ENCODE peak calls at places on chromosome 17, in nine cellular contexts. One of them, this sample, is unnamed.

GRCh38 chr17:57940653-57941329 is 14.4 kb downstream of the CUEDC1 start:
- DNase-seq in H7: no peak
- DNase-seq in right lobe of liver: no peak
- DNase-seq in Caki2: no peak
- DNase-seq in activated effector memory CD4-positive, alpha-beta T cell treated with Interleukin-2 at 50 U/mL for 16 hours: no peak
- DNase-seq in tibial artery: no peak
- DNase-seq in stimulated activated CD4-positive, alpha-beta T cell treated with anti-CD3 and anti-CD28 coated beads, Interleukin-1b, Interleukin-23, amount 100 ng/mL, for 24 hours: no peak
- DNase-seq in fibroblast of lung: no peak
- DNase-seq in aorta: no peak
- DNase-seq in this sample: no peak

GRCh38 chr17:80889897-80890550 is 101.6 kb upstream of the CHMP6 start:
- DNase-seq in H7: no peak
- DNase-seq in right lobe of liver: no peak
- DNase-seq in Caki2: no peak
- DNase-seq in activated effector memory CD4-positive, alpha-beta T cell treated with Interleukin-2 at 50 U/mL for 16 hours: peak
- DNase-seq in tibial artery: no peak
- DNase-seq in stimulated activated CD4-positive, alpha-beta T cell treated with anti-CD3 and anti-CD28 coated beads, Interleukin-1b, Interleukin-23, amount 100 ng/mL, for 24 hours: no peak
- DNase-seq in fibroblast of lung: no peak
- DNase-seq in aorta: peak
- DNase-seq in this sample: peak

GRCh38 chr17:9238340-9239259 is 217.3 kb downstream of the NTN1 start:
- DNase-seq in H7: no peak
- DNase-seq in right lobe of liver: peak
- DNase-seq in Caki2: no peak
- DNase-seq in activated effector memory CD4-positive, alpha-beta T cell treated with Interleukin-2 at 50 U/mL for 16 hours: no peak
- DNase-seq in tibial artery: no peak
- DNase-seq in stimulated activated CD4-positive, alpha-beta T cell treated with anti-CD3 and anti-CD28 coated beads, Interleukin-1b, Interleukin-23, amount 100 ng/mL, for 24 hours: no peak
- DNase-seq in fibroblast of lung: no peak
- DNase-seq in aorta: no peak
- DNase-seq in this sample: no peak

GRCh38 chr17:5468075-5468473 is 708 bp downstream of the DHX33 start:
- DNase-seq in H7: peak
- DNase-seq in right lobe of liver: no peak
- DNase-seq in Caki2: no peak
- DNase-seq in activated effector memory CD4-positive, alpha-beta T cell treated with Interleukin-2 at 50 U/mL for 16 hours: no peak
- DNase-seq in tibial artery: no peak
- DNase-seq in stimulated activated CD4-positive, alpha-beta T cell treated with anti-CD3 and anti-CD28 coated beads, Interleukin-1b, Interleukin-23, amount 100 ng/mL, for 24 hours: no peak
- DNase-seq in fibroblast of lung: no peak
- DNase-seq in aorta: no peak
- DNase-seq in this sample: peak

GRCh38 chr17:42016411-42016831 is 818 bp downstream of the DNAJC7 start:
- DNase-seq in H7: no peak
- DNase-seq in right lobe of liver: no peak
- DNase-seq in Caki2: no peak
- DNase-seq in activated effector memory CD4-positive, alpha-beta T cell treated with Interleukin-2 at 50 U/mL for 16 hours: no peak
- DNase-seq in tibial artery: no peak
- DNase-seq in stimulated activated CD4-positive, alpha-beta T cell treated with anti-CD3 and anti-CD28 coated beads, Interleukin-1b, Interleukin-23, amount 100 ng/mL, for 24 hours: no peak
- DNase-seq in fibroblast of lung: peak
- DNase-seq in aorta: no peak
- DNase-seq in this sample: no peak

GRCh38 chr17:73639322-73639721 is 4.9 kb downstream of the SDK2 start:
- DNase-seq in H7: peak
- DNase-seq in right lobe of liver: no peak
- DNase-seq in Caki2: no peak
- DNase-seq in activated effector memory CD4-positive, alpha-beta T cell treated with Interleukin-2 at 50 U/mL for 16 hours: no peak
- DNase-seq in tibial artery: peak
- DNase-seq in stimulated activated CD4-positive, alpha-beta T cell treated with anti-CD3 and anti-CD28 coated beads, Interleukin-1b, Interleukin-23, amount 100 ng/mL, for 24 hours: no peak
- DNase-seq in fibroblast of lung: peak
- DNase-seq in aorta: peak
- DNase-seq in this sample: no peak

GRCh38 chr17:63596856-63597557 is 3.7 kb upstream of the TACO1 start:
- DNase-seq in H7: no peak
- DNase-seq in right lobe of liver: no peak
- DNase-seq in Caki2: no peak
- DNase-seq in activated effector memory CD4-positive, alpha-beta T cell treated with Interleukin-2 at 50 U/mL for 16 hours: no peak
- DNase-seq in tibial artery: no peak
- DNase-seq in stimulated activated CD4-positive, alpha-beta T cell treated with anti-CD3 and anti-CD28 coated beads, Interleukin-1b, Interleukin-23, amount 100 ng/mL, for 24 hours: no peak
- DNase-seq in fibroblast of lung: no peak
- DNase-seq in aorta: no peak
- DNase-seq in this sample: no peak

GRCh38 chr17:39196820-39197331 is 593 bp downstream of the CACNB1 start:
- DNase-seq in H7: peak
- DNase-seq in right lobe of liver: no peak
- DNase-seq in Caki2: no peak
- DNase-seq in activated effector memory CD4-positive, alpha-beta T cell treated with Interleukin-2 at 50 U/mL for 16 hours: no peak
- DNase-seq in tibial artery: peak
- DNase-seq in stimulated activated CD4-positive, alpha-beta T cell treated with anti-CD3 and anti-CD28 coated beads, Interleukin-1b, Interleukin-23, amount 100 ng/mL, for 24 hours: no peak
- DNase-seq in fibroblast of lung: no peak
- DNase-seq in aorta: peak
- DNase-seq in this sample: peak

GRCh38 chr17:74008196-74008595 is 195.3 kb upstream of the RPL38 start:
- DNase-seq in H7: peak
- DNase-seq in right lobe of liver: no peak
- DNase-seq in Caki2: peak
- DNase-seq in activated effector memory CD4-positive, alpha-beta T cell treated with Interleukin-2 at 50 U/mL for 16 hours: peak
- DNase-seq in tibial artery: no peak
- DNase-seq in stimulated activated CD4-positive, alpha-beta T cell treated with anti-CD3 and anti-CD28 coated beads, Interleukin-1b, Interleukin-23, amount 100 ng/mL, for 24 hours: peak
- DNase-seq in fibroblast of lung: no peak
- DNase-seq in aorta: no peak
- DNase-seq in this sample: peak

GRCh38 chr17:78493455-78494188 is 83.6 kb downstream of the DNAH17 start:
- DNase-seq in H7: no peak
- DNase-seq in right lobe of liver: no peak
- DNase-seq in Caki2: no peak
- DNase-seq in activated effector memory CD4-positive, alpha-beta T cell treated with Interleukin-2 at 50 U/mL for 16 hours: no peak
- DNase-seq in tibial artery: no peak
- DNase-seq in stimulated activated CD4-positive, alpha-beta T cell treated with anti-CD3 and anti-CD28 coated beads, Interleukin-1b, Interleukin-23, amount 100 ng/mL, for 24 hours: no peak
- DNase-seq in fibroblast of lung: no peak
- DNase-seq in aorta: no peak
- DNase-seq in this sample: no peak

GRCh38 chr17:44112284-44113280 is 10.9 kb downstream of the HDAC5 start:
- DNase-seq in H7: peak
- DNase-seq in right lobe of liver: no peak
- DNase-seq in Caki2: no peak
- DNase-seq in activated effector memory CD4-positive, alpha-beta T cell treated with Interleukin-2 at 50 U/mL for 16 hours: no peak
- DNase-seq in tibial artery: no peak
- DNase-seq in stimulated activated CD4-positive, alpha-beta T cell treated with anti-CD3 and anti-CD28 coated beads, Interleukin-1b, Interleukin-23, amount 100 ng/mL, for 24 hours: no peak
- DNase-seq in fibroblast of lung: no peak
- DNase-seq in aorta: peak
- DNase-seq in this sample: no peak

GRCh38 chr17:28427372-28427771 is 21.4 kb upstream of the SLC46A1 start:
- DNase-seq in H7: no peak
- DNase-seq in right lobe of liver: no peak
- DNase-seq in Caki2: no peak
- DNase-seq in activated effector memory CD4-positive, alpha-beta T cell treated with Interleukin-2 at 50 U/mL for 16 hours: no peak
- DNase-seq in tibial artery: no peak
- DNase-seq in stimulated activated CD4-positive, alpha-beta T cell treated with anti-CD3 and anti-CD28 coated beads, Interleukin-1b, Interleukin-23, amount 100 ng/mL, for 24 hours: no peak
- DNase-seq in fibroblast of lung: no peak
- DNase-seq in aorta: no peak
- DNase-seq in this sample: no peak

GRCh38 chr17:33124871-33125551 is 133.4 kb downstream of the SPACA3 start:
- DNase-seq in H7: no peak
- DNase-seq in right lobe of liver: no peak
- DNase-seq in Caki2: peak
- DNase-seq in activated effector memory CD4-positive, alpha-beta T cell treated with Interleukin-2 at 50 U/mL for 16 hours: no peak
- DNase-seq in tibial artery: no peak
- DNase-seq in stimulated activated CD4-positive, alpha-beta T cell treated with anti-CD3 and anti-CD28 coated beads, Interleukin-1b, Interleukin-23, amount 100 ng/mL, for 24 hours: no peak
- DNase-seq in fibroblast of lung: peak
- DNase-seq in aorta: no peak
- DNase-seq in this sample: no peak

GRCh38 chr17:73347355-73347754 is 35.6 kb upstream of the CDC42EP4 start:
- DNase-seq in H7: no peak
- DNase-seq in right lobe of liver: no peak
- DNase-seq in Caki2: no peak
- DNase-seq in activated effector memory CD4-positive, alpha-beta T cell treated with Interleukin-2 at 50 U/mL for 16 hours: no peak
- DNase-seq in tibial artery: no peak
- DNase-seq in stimulated activated CD4-positive, alpha-beta T cell treated with anti-CD3 and anti-CD28 coated beads, Interleukin-1b, Interleukin-23, amount 100 ng/mL, for 24 hours: no peak
- DNase-seq in fibroblast of lung: no peak
- DNase-seq in aorta: no peak
- DNase-seq in this sample: no peak

GRCh38 chr17:38786372-38786771 is 13.0 kb downstream of the PIP4K2B start:
- DNase-seq in H7: no peak
- DNase-seq in right lobe of liver: no peak
- DNase-seq in Caki2: no peak
- DNase-seq in activated effector memory CD4-positive, alpha-beta T cell treated with Interleukin-2 at 50 U/mL for 16 hours: no peak
- DNase-seq in tibial artery: no peak
- DNase-seq in stimulated activated CD4-positive, alpha-beta T cell treated with anti-CD3 and anti-CD28 coated beads, Interleukin-1b, Interleukin-23, amount 100 ng/mL, for 24 hours: no peak
- DNase-seq in fibroblast of lung: no peak
- DNase-seq in aorta: no peak
- DNase-seq in this sample: no peak

This sample was measured in iPS-NIHi11.